ENCODE peak calls at places on chromosomes 3 and 15, in eight cellular contexts. One of them, this sample, is unnamed.
A peak's percentile ranks its signal among the peaks of the same experiment; 100 is the strongest.

GRCh38 chr3:150070271-150070670 is 99.6 kb upstream of the PFN2 start:
- DNase-seq in HFF-Myc: no peak
- DNase-seq in tibial artery: no peak
- DNase-seq in bronchial epithelial cell: no peak
- DNase-seq in lower leg skin: no peak
- DNase-seq in foreskin fibroblast: no peak
- DNase-seq in mammary epithelial cell: no peak
- DNase-seq in heart left ventricle: no peak
- DNase-seq in this sample: no peak

GRCh38 chr15:40878785-40879184 is 4.8 kb upstream of the RHOV start:
- DNase-seq in foreskin fibroblast: peak; percentile 41
- DNase-seq in lower leg skin: no peak
- DNase-seq in bronchial epithelial cell: peak; percentile 97
- DNase-seq in mammary epithelial cell: peak; percentile 90
- DNase-seq in tibial artery: no peak
- DNase-seq in heart left ventricle: no peak
- DNase-seq in HFF-Myc: no peak
- DNase-seq in this sample: no peak

GRCh38 chr3:57737840-57738239 is 18.3 kb upstream of the SLMAP start:
- DNase-seq in HFF-Myc: no peak
- DNase-seq in tibial artery: no peak
- DNase-seq in heart left ventricle: no peak
- DNase-seq in mammary epithelial cell: no peak
- DNase-seq in lower leg skin: no peak
- DNase-seq in foreskin fibroblast: no peak
- DNase-seq in bronchial epithelial cell: no peak
- DNase-seq in this sample: no peak

GRCh38 chr15:69414702-69415161 is 583 bp downstream of the KIF23 start:
- DNase-seq in foreskin fibroblast: peak; percentile 94
- DNase-seq in bronchial epithelial cell: peak; percentile 74
- DNase-seq in mammary epithelial cell: peak; percentile 84
- DNase-seq in heart left ventricle: peak; percentile 32
- DNase-seq in tibial artery: no peak
- DNase-seq in HFF-Myc: peak; percentile 76
- DNase-seq in lower leg skin: no peak
- DNase-seq in this sample: peak; percentile 58

GRCh38 chr15:49883121-49883520 is 235.9 kb downstream of the ATP8B4 start:
- DNase-seq in foreskin fibroblast: no peak
- DNase-seq in heart left ventricle: no peak
- DNase-seq in lower leg skin: no peak
- DNase-seq in tibial artery: no peak
- DNase-seq in mammary epithelial cell: no peak
- DNase-seq in bronchial epithelial cell: no peak
- DNase-seq in HFF-Myc: no peak
- DNase-seq in this sample: no peak

GRCh38 chr3:44446929-44447328 is 30.5 kb downstream of the ZNF445 start:
- DNase-seq in mammary epithelial cell: no peak
- DNase-seq in tibial artery: no peak
- DNase-seq in HFF-Myc: no peak
- DNase-seq in heart left ventricle: no peak
- DNase-seq in lower leg skin: no peak
- DNase-seq in bronchial epithelial cell: no peak
- DNase-seq in foreskin fibroblast: no peak
- DNase-seq in this sample: no peak

GRCh38 chr15:72382146-72382545 is 6.3 kb upstream of the HEXA start:
- DNase-seq in mammary epithelial cell: no peak
- DNase-seq in bronchial epithelial cell: no peak
- DNase-seq in lower leg skin: no peak
- DNase-seq in tibial artery: no peak
- DNase-seq in heart left ventricle: no peak
- DNase-seq in foreskin fibroblast: peak; percentile 10
- DNase-seq in HFF-Myc: no peak
- DNase-seq in this sample: no peak

GRCh38 chr15:66405007-66405406 is 18.3 kb downstream of the MAP2K1 start:
- DNase-seq in tibial artery: no peak
- DNase-seq in HFF-Myc: no peak
- DNase-seq in foreskin fibroblast: no peak
- DNase-seq in mammary epithelial cell: no peak
- DNase-seq in bronchial epithelial cell: no peak
- DNase-seq in heart left ventricle: no peak
- DNase-seq in lower leg skin: no peak
- DNase-seq in this sample: no peak

GRCh38 chr3:137763594-137763938 is 549 bp upstream of the SOX14 start:
- DNase-seq in mammary epithelial cell: no peak
- DNase-seq in heart left ventricle: no peak
- DNase-seq in HFF-Myc: no peak
- DNase-seq in lower leg skin: no peak
- DNase-seq in foreskin fibroblast: peak; percentile 7
- DNase-seq in bronchial epithelial cell: no peak
- DNase-seq in tibial artery: no peak
- DNase-seq in this sample: no peak

GRCh38 chr15:93428135-93428534 is 339.1 kb upstream of the RGMA start:
- DNase-seq in mammary epithelial cell: peak; percentile 11
- DNase-seq in bronchial epithelial cell: peak; percentile 71
- DNase-seq in foreskin fibroblast: no peak
- DNase-seq in heart left ventricle: no peak
- DNase-seq in lower leg skin: peak; percentile 25
- DNase-seq in HFF-Myc: no peak
- DNase-seq in tibial artery: no peak
- DNase-seq in this sample: no peak

GRCh38 chr3:157113832-157114505 is 46.0 kb downstream of the CCNL1 start:
- DNase-seq in lower leg skin: no peak
- DNase-seq in HFF-Myc: no peak
- DNase-seq in tibial artery: no peak
- DNase-seq in mammary epithelial cell: no peak
- DNase-seq in foreskin fibroblast: no peak
- DNase-seq in bronchial epithelial cell: no peak
- DNase-seq in heart left ventricle: no peak
- DNase-seq in this sample: no peak

GRCh38 chr15:31080618-31081017 is 20.9 kb downstream of the TRPM1 start:
- DNase-seq in lower leg skin: no peak
- DNase-seq in heart left ventricle: peak; percentile 38
- DNase-seq in bronchial epithelial cell: no peak
- DNase-seq in tibial artery: no peak
- DNase-seq in mammary epithelial cell: no peak
- DNase-seq in HFF-Myc: no peak
- DNase-seq in foreskin fibroblast: no peak
- DNase-seq in this sample: no peak

GRCh38 chr3:184741259-184741556 is 29.3 kb upstream of the MAGEF1 start:
- DNase-seq in heart left ventricle: no peak
- DNase-seq in lower leg skin: peak; percentile 70
- DNase-seq in foreskin fibroblast: no peak
- DNase-seq in bronchial epithelial cell: peak; percentile 87
- DNase-seq in mammary epithelial cell: peak; percentile 90
- DNase-seq in HFF-Myc: no peak
- DNase-seq in tibial artery: no peak
- DNase-seq in this sample: no peak

GRCh38 chr3:73729969-73730440 is 105.3 kb upstream of the PDZRN3 start:
- DNase-seq in lower leg skin: no peak
- DNase-seq in tibial artery: no peak
- DNase-seq in heart left ventricle: no peak
- DNase-seq in foreskin fibroblast: peak; percentile 70
- DNase-seq in HFF-Myc: no peak
- DNase-seq in mammary epithelial cell: no peak
- DNase-seq in bronchial epithelial cell: no peak
- DNase-seq in this sample: no peak

GRCh38 chr15:64149424-64150235 is 1.9 kb upstream of the SNX22 start:
- DNase-seq in lower leg skin: no peak
- DNase-seq in HFF-Myc: no peak
- DNase-seq in mammary epithelial cell: peak; percentile 37
- DNase-seq in tibial artery: peak; percentile 16
- DNase-seq in heart left ventricle: peak; percentile 13
- DNase-seq in bronchial epithelial cell: peak; percentile 40
- DNase-seq in foreskin fibroblast: peak; percentile 39
- DNase-seq in this sample: no peak

GRCh38 chr3:183937601-183938286 is 53.1 kb upstream of the PARL start:
- DNase-seq in HFF-Myc: no peak
- DNase-seq in bronchial epithelial cell: no peak
- DNase-seq in foreskin fibroblast: peak; percentile 28
- DNase-seq in lower leg skin: no peak
- DNase-seq in heart left ventricle: no peak
- DNase-seq in tibial artery: no peak
- DNase-seq in mammary epithelial cell: no peak
- DNase-seq in this sample: no peak

GRCh38 chr3:105827959-105828358 is 40.9 kb downstream of the CBLB start:
- DNase-seq in mammary epithelial cell: peak; percentile 77
- DNase-seq in bronchial epithelial cell: peak; percentile 89
- DNase-seq in heart left ventricle: no peak
- DNase-seq in lower leg skin: peak; percentile 33
- DNase-seq in tibial artery: peak; percentile 68
- DNase-seq in HFF-Myc: peak; percentile 74
- DNase-seq in foreskin fibroblast: peak; percentile 90
- DNase-seq in this sample: peak; percentile 38

GRCh38 chr15:58643996-58644395 is 105.5 kb downstream of the ADAM10 start:
- DNase-seq in tibial artery: no peak
- DNase-seq in bronchial epithelial cell: no peak
- DNase-seq in lower leg skin: no peak
- DNase-seq in mammary epithelial cell: no peak
- DNase-seq in HFF-Myc: no peak
- DNase-seq in foreskin fibroblast: no peak
- DNase-seq in heart left ventricle: no peak
- DNase-seq in this sample: no peak

GRCh38 chr3:105108823-105109222 is 257.9 kb upstream of the ALCAM start:
- DNase-seq in tibial artery: no peak
- DNase-seq in foreskin fibroblast: no peak
- DNase-seq in mammary epithelial cell: no peak
- DNase-seq in bronchial epithelial cell: peak; percentile 38
- DNase-seq in heart left ventricle: no peak
- DNase-seq in lower leg skin: no peak
- DNase-seq in HFF-Myc: no peak
- DNase-seq in this sample: no peak

GRCh38 chr3:102180291-102180931 is 254.4 kb upstream of the ZPLD1 start:
- DNase-seq in HFF-Myc: no peak
- DNase-seq in mammary epithelial cell: no peak
- DNase-seq in foreskin fibroblast: peak; percentile 87
- DNase-seq in bronchial epithelial cell: peak; percentile 58
- DNase-seq in lower leg skin: no peak
- DNase-seq in heart left ventricle: no peak
- DNase-seq in tibial artery: no peak
- DNase-seq in this sample: peak; percentile 95

GRCh38 chr15:55403531-55403930 is 4.6 kb downstream of the CCPG1 start:
- DNase-seq in heart left ventricle: no peak
- DNase-seq in lower leg skin: no peak
- DNase-seq in tibial artery: no peak
- DNase-seq in bronchial epithelial cell: peak; percentile 39
- DNase-seq in mammary epithelial cell: no peak
- DNase-seq in HFF-Myc: no peak
- DNase-seq in foreskin fibroblast: peak; percentile 33
- DNase-seq in this sample: peak; percentile 24

GRCh38 chr3:129705274-129705673 is 98.8 kb upstream of the PLXND1 start:
- DNase-seq in tibial artery: no peak
- DNase-seq in HFF-Myc: no peak
- DNase-seq in heart left ventricle: no peak
- DNase-seq in foreskin fibroblast: no peak
- DNase-seq in mammary epithelial cell: no peak
- DNase-seq in lower leg skin: no peak
- DNase-seq in bronchial epithelial cell: peak; percentile 41
- DNase-seq in this sample: no peak

GRCh38 chr3:36933540-36934296 is 11.1 kb downstream of the TRANK1 start:
- DNase-seq in mammary epithelial cell: no peak
- DNase-seq in heart left ventricle: no peak
- DNase-seq in tibial artery: no peak
- DNase-seq in foreskin fibroblast: no peak
- DNase-seq in lower leg skin: no peak
- DNase-seq in bronchial epithelial cell: no peak
- DNase-seq in HFF-Myc: no peak
- DNase-seq in this sample: no peak

GRCh38 chr3:170330366-170330765 is 27.1 kb upstream of the SKIL start:
- DNase-seq in lower leg skin: no peak
- DNase-seq in tibial artery: no peak
- DNase-seq in HFF-Myc: peak; percentile 10
- DNase-seq in bronchial epithelial cell: peak; percentile 86
- DNase-seq in heart left ventricle: no peak
- DNase-seq in mammary epithelial cell: peak; percentile 45
- DNase-seq in foreskin fibroblast: peak; percentile 30
- DNase-seq in this sample: no peak

GRCh38 chr15:67564590-67565345 is 22.3 kb downstream of the MAP2K5 start:
- DNase-seq in HFF-Myc: no peak
- DNase-seq in heart left ventricle: no peak
- DNase-seq in foreskin fibroblast: no peak
- DNase-seq in bronchial epithelial cell: no peak
- DNase-seq in lower leg skin: no peak
- DNase-seq in mammary epithelial cell: no peak
- DNase-seq in tibial artery: no peak
- DNase-seq in this sample: no peak

DNA sequence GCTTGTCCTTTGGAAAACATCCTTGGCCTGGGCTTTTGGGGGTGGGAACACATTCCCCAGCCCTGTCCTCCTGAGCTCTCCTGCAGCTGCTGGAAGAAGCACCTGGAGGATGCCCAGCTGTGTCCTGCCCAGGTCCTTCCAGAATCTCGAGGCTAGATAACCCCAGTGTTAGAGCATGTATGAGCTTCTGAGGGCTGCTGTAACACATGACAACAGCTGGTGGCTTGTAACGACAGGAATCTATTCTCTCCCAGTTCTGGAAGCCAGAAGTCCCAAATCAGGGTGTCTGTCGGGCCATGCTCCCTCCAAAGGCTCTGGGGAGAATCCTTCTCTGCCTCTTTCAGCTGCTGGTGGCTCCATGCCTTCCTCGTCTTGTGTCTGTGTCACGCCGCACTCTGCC is 403.6 kb upstream of the C2CD4B start:
- DNase-seq in mammary epithelial cell: no peak
- DNase-seq in heart left ventricle: no peak
- DNase-seq in tibial artery: no peak
- DNase-seq in bronchial epithelial cell: no peak
- DNase-seq in lower leg skin: no peak
- DNase-seq in HFF-Myc: no peak
- DNase-seq in foreskin fibroblast: no peak
- DNase-seq in this sample: no peak
- H3K4me3 ChIP-seq in mammary epithelial cell: no peak overlapping the region
- H3K4me3 ChIP-seq in heart left ventricle: no peak overlapping the region
- H3K4me3 ChIP-seq in tibial artery: no peak overlapping the region
- H3K4me3 ChIP-seq in bronchial epithelial cell: no peak overlapping the region
- H3K4me3 ChIP-seq in lower leg skin: no peak overlapping the region
- H3K4me3 ChIP-seq in HFF-Myc: no peak overlapping the region
- H3K4me3 ChIP-seq in foreskin fibroblast: no peak overlapping the region
- H3K4me3 ChIP-seq in this sample: no peak overlapping the region

GRCh38 chr3:165206454-165207266 is 10.5 kb upstream of the SLITRK3 start:
- DNase-seq in heart left ventricle: peak; percentile 63
- DNase-seq in foreskin fibroblast: peak; percentile 58
- DNase-seq in mammary epithelial cell: peak; percentile 60
- DNase-seq in bronchial epithelial cell: peak; percentile 63
- DNase-seq in tibial artery: peak; percentile 73
- DNase-seq in lower leg skin: peak; percentile 52
- DNase-seq in HFF-Myc: peak; percentile 31
- DNase-seq in this sample: no peak
- TF ChIP-seq CTCF in heart left ventricle: peak; percentile 73
- TF ChIP-seq CTCF in foreskin fibroblast: peak; percentile 99
- TF ChIP-seq CTCF in mammary epithelial cell: peak; percentile 93
- TF ChIP-seq CTCF in bronchial epithelial cell: peak; percentile 90
- TF ChIP-seq CTCF in tibial artery: peak; percentile 84
- TF ChIP-seq CTCF in lower leg skin: no peak
- TF ChIP-seq CTCF in HFF-Myc: peak; percentile 85
- TF ChIP-seq CTCF in this sample: peak; percentile 91

GRCh38 chr3:30551927-30552326 is 54.5 kb upstream of the TGFBR2 start:
- DNase-seq in mammary epithelial cell: no peak
- DNase-seq in heart left ventricle: no peak
- DNase-seq in lower leg skin: no peak
- DNase-seq in HFF-Myc: no peak
- DNase-seq in bronchial epithelial cell: no peak
- DNase-seq in foreskin fibroblast: no peak
- DNase-seq in tibial artery: no peak
- DNase-seq in this sample: no peak
- H3K4me3 ChIP-seq in mammary epithelial cell: no peak overlapping the region
- H3K4me3 ChIP-seq in heart left ventricle: no peak overlapping the region
- H3K4me3 ChIP-seq in lower leg skin: no peak overlapping the region
- H3K4me3 ChIP-seq in HFF-Myc: no peak overlapping the region
- H3K4me3 ChIP-seq in bronchial epithelial cell: no peak overlapping the region
- H3K4me3 ChIP-seq in foreskin fibroblast: no peak overlapping the region
- H3K4me3 ChIP-seq in tibial artery: no peak overlapping the region
- H3K4me3 ChIP-seq in this sample: no peak overlapping the region

GRCh38 chr15:92205255-92205739 is 188.4 kb upstream of the ST8SIA2 start:
- DNase-seq in foreskin fibroblast: no peak
- DNase-seq in bronchial epithelial cell: peak; percentile 7
- DNase-seq in tibial artery: no peak
- DNase-seq in mammary epithelial cell: no peak
- DNase-seq in lower leg skin: no peak
- DNase-seq in heart left ventricle: peak; percentile 25
- DNase-seq in HFF-Myc: no peak
- DNase-seq in this sample: no peak
- TF ChIP-seq CTCF in foreskin fibroblast: peak; percentile 12
- TF ChIP-seq CTCF in bronchial epithelial cell: peak; percentile 46
- TF ChIP-seq CTCF in tibial artery: no peak
- TF ChIP-seq CTCF in mammary epithelial cell: no peak
- TF ChIP-seq CTCF in lower leg skin: no peak
- TF ChIP-seq CTCF in heart left ventricle: no peak
- TF ChIP-seq CTCF in HFF-Myc: no peak
- TF ChIP-seq CTCF in this sample: no peak